ENCODE peak calls at places on chromosomes 6 and 20, in six cellular contexts. One of them, this sample, is unnamed.

GRCh38 chr6:107458687-107459282 is 579 bp downstream of the PDSS2 start:
- DNase-seq in CD4-positive, alpha-beta T cell: peak
- DNase-seq in epithelial cell of esophagus: peak
- DNase-seq in AG10803: peak
- DNase-seq in left ventricle myocardium inferior: peak
- DNase-seq in WTC11: peak
- DNase-seq in this sample: no peak

GRCh38 chr6:46862381-46862780 is 59.4 kb downstream of the ADGRF5 start:
- DNase-seq in epithelial cell of esophagus: peak
- DNase-seq in WTC11: no peak
- DNase-seq in AG10803: no peak
- DNase-seq in left ventricle myocardium inferior: no peak
- DNase-seq in CD4-positive, alpha-beta T cell: no peak
- DNase-seq in this sample: no peak

GRCh38 chr6:3159805-3160781 is 2.7 kb upstream of the TUBB2A start:
- DNase-seq in WTC11: no peak
- DNase-seq in AG10803: no peak
- DNase-seq in CD4-positive, alpha-beta T cell: peak
- DNase-seq in epithelial cell of esophagus: peak
- DNase-seq in left ventricle myocardium inferior: no peak
- DNase-seq in this sample: no peak

GRCh38 chr20:8074931-8075330 is 55.4 kb upstream of the TMX4 start:
- DNase-seq in left ventricle myocardium inferior: no peak
- DNase-seq in AG10803: no peak
- DNase-seq in WTC11: no peak
- DNase-seq in epithelial cell of esophagus: no peak
- DNase-seq in CD4-positive, alpha-beta T cell: no peak
- DNase-seq in this sample: no peak

GRCh38 chr6:13523826-13524622 is 36.6 kb upstream of the GFOD1 start:
- DNase-seq in AG10803: no peak
- DNase-seq in CD4-positive, alpha-beta T cell: no peak
- DNase-seq in left ventricle myocardium inferior: no peak
- DNase-seq in WTC11: no peak
- DNase-seq in epithelial cell of esophagus: no peak
- DNase-seq in this sample: no peak

GRCh38 chr20:48599106-48599747 is 228.6 kb downstream of the PREX1 start:
- DNase-seq in WTC11: peak
- DNase-seq in epithelial cell of esophagus: no peak
- DNase-seq in left ventricle myocardium inferior: no peak
- DNase-seq in CD4-positive, alpha-beta T cell: no peak
- DNase-seq in AG10803: no peak
- DNase-seq in this sample: no peak

GRCh38 chr6:34730006-34730405 is 27.3 kb upstream of the SNRPC start:
- DNase-seq in CD4-positive, alpha-beta T cell: no peak
- DNase-seq in AG10803: no peak
- DNase-seq in WTC11: no peak
- DNase-seq in left ventricle myocardium inferior: no peak
- DNase-seq in epithelial cell of esophagus: no peak
- DNase-seq in this sample: no peak

GRCh38 chr6:170007468-170008240 is 256.2 kb downstream of the ERMARD start:
- DNase-seq in epithelial cell of esophagus: no peak
- DNase-seq in WTC11: peak
- DNase-seq in CD4-positive, alpha-beta T cell: no peak
- DNase-seq in AG10803: no peak
- DNase-seq in left ventricle myocardium inferior: no peak
- DNase-seq in this sample: no peak

GRCh38 chr6:144033816-144034540 is 25.9 kb upstream of the PLAGL1 start:
- DNase-seq in WTC11: no peak
- DNase-seq in AG10803: peak
- DNase-seq in left ventricle myocardium inferior: no peak
- DNase-seq in CD4-positive, alpha-beta T cell: no peak
- DNase-seq in epithelial cell of esophagus: peak
- DNase-seq in this sample: no peak

GRCh38 chr6:27472182-27472616 is 706 bp downstream of the ZNF184 start:
- DNase-seq in left ventricle myocardium inferior: peak
- DNase-seq in WTC11: peak
- DNase-seq in CD4-positive, alpha-beta T cell: no peak
- DNase-seq in AG10803: peak
- DNase-seq in epithelial cell of esophagus: peak
- DNase-seq in this sample: no peak

GRCh38 chr6:112189494-112189893 is 64.9 kb downstream of the LAMA4 start:
- DNase-seq in epithelial cell of esophagus: no peak
- DNase-seq in left ventricle myocardium inferior: no peak
- DNase-seq in AG10803: peak
- DNase-seq in CD4-positive, alpha-beta T cell: no peak
- DNase-seq in WTC11: no peak
- DNase-seq in this sample: no peak

GRCh38 chr6:27280064-27280539 is 32.0 kb downstream of the POM121L2 start:
- DNase-seq in epithelial cell of esophagus: peak
- DNase-seq in WTC11: peak
- DNase-seq in CD4-positive, alpha-beta T cell: no peak
- DNase-seq in AG10803: peak
- DNase-seq in left ventricle myocardium inferior: no peak
- DNase-seq in this sample: no peak

GRCh38 chr20:13824459-13824858 is 39.6 kb downstream of the NDUFAF5 start:
- DNase-seq in WTC11: no peak
- DNase-seq in left ventricle myocardium inferior: no peak
- DNase-seq in CD4-positive, alpha-beta T cell: no peak
- DNase-seq in AG10803: no peak
- DNase-seq in epithelial cell of esophagus: no peak
- DNase-seq in this sample: no peak

GRCh38 chr6:7998103-7998725 is 66.0 kb downstream of the BLOC1S5 start:
- DNase-seq in epithelial cell of esophagus: peak
- DNase-seq in left ventricle myocardium inferior: no peak
- DNase-seq in AG10803: peak
- DNase-seq in CD4-positive, alpha-beta T cell: no peak
- DNase-seq in WTC11: no peak
- DNase-seq in this sample: no peak

GRCh38 chr20:32484221-32485125 is 100.7 kb downstream of the NOL4L start:
- DNase-seq in epithelial cell of esophagus: no peak
- DNase-seq in CD4-positive, alpha-beta T cell: peak
- DNase-seq in WTC11: peak
- DNase-seq in left ventricle myocardium inferior: peak
- DNase-seq in AG10803: no peak
- DNase-seq in this sample: no peak

GRCh38 chr20:50359607-50360217 is 150.5 kb upstream of the PTPN1 start:
- DNase-seq in WTC11: no peak
- DNase-seq in AG10803: no peak
- DNase-seq in epithelial cell of esophagus: no peak
- DNase-seq in left ventricle myocardium inferior: no peak
- DNase-seq in CD4-positive, alpha-beta T cell: no peak
- DNase-seq in this sample: no peak
- TF ChIP-seq CTCF in WTC11: no peak
- TF ChIP-seq CTCF in AG10803: no peak
- TF ChIP-seq CTCF in epithelial cell of esophagus: no peak
- TF ChIP-seq CTCF in left ventricle myocardium inferior: no peak
- TF ChIP-seq CTCF in CD4-positive, alpha-beta T cell: no peak
- TF ChIP-seq CTCF in this sample: no peak

GRCh38 chr20:61565791-61566190 is 313.7 kb downstream of the CDH4 start:
- DNase-seq in WTC11: no peak
- DNase-seq in left ventricle myocardium inferior: no peak
- DNase-seq in epithelial cell of esophagus: no peak
- DNase-seq in AG10803: no peak
- DNase-seq in CD4-positive, alpha-beta T cell: no peak
- DNase-seq in this sample: no peak
- TF ChIP-seq CTCF in WTC11: no peak
- TF ChIP-seq CTCF in left ventricle myocardium inferior: no peak
- TF ChIP-seq CTCF in epithelial cell of esophagus: no peak
- TF ChIP-seq CTCF in AG10803: no peak
- TF ChIP-seq CTCF in CD4-positive, alpha-beta T cell: no peak
- TF ChIP-seq CTCF in this sample: no peak

GRCh38 chr6:157595768-157596167 is 214.8 kb downstream of the ZDHHC14 start:
- DNase-seq in AG10803: no peak
- DNase-seq in WTC11: no peak
- DNase-seq in CD4-positive, alpha-beta T cell: no peak
- DNase-seq in left ventricle myocardium inferior: no peak
- DNase-seq in epithelial cell of esophagus: no peak
- DNase-seq in this sample: no peak
- TF ChIP-seq CTCF in AG10803: no peak
- TF ChIP-seq CTCF in WTC11: no peak
- TF ChIP-seq CTCF in CD4-positive, alpha-beta T cell: no peak
- TF ChIP-seq CTCF in left ventricle myocardium inferior: no peak
- TF ChIP-seq CTCF in epithelial cell of esophagus: no peak
- TF ChIP-seq CTCF in this sample: no peak

GRCh38 chr6:44487002-44487401 is 99.5 kb downstream of the CDC5L start:
- DNase-seq in WTC11: no peak
- DNase-seq in epithelial cell of esophagus: no peak
- DNase-seq in CD4-positive, alpha-beta T cell: no peak
- DNase-seq in left ventricle myocardium inferior: no peak
- DNase-seq in AG10803: no peak
- DNase-seq in this sample: no peak
- TF ChIP-seq CTCF in WTC11: no peak
- TF ChIP-seq CTCF in epithelial cell of esophagus: no peak
- TF ChIP-seq CTCF in CD4-positive, alpha-beta T cell: no peak
- TF ChIP-seq CTCF in left ventricle myocardium inferior: no peak
- TF ChIP-seq CTCF in AG10803: no peak
- TF ChIP-seq CTCF in this sample: no peak

DNA sequence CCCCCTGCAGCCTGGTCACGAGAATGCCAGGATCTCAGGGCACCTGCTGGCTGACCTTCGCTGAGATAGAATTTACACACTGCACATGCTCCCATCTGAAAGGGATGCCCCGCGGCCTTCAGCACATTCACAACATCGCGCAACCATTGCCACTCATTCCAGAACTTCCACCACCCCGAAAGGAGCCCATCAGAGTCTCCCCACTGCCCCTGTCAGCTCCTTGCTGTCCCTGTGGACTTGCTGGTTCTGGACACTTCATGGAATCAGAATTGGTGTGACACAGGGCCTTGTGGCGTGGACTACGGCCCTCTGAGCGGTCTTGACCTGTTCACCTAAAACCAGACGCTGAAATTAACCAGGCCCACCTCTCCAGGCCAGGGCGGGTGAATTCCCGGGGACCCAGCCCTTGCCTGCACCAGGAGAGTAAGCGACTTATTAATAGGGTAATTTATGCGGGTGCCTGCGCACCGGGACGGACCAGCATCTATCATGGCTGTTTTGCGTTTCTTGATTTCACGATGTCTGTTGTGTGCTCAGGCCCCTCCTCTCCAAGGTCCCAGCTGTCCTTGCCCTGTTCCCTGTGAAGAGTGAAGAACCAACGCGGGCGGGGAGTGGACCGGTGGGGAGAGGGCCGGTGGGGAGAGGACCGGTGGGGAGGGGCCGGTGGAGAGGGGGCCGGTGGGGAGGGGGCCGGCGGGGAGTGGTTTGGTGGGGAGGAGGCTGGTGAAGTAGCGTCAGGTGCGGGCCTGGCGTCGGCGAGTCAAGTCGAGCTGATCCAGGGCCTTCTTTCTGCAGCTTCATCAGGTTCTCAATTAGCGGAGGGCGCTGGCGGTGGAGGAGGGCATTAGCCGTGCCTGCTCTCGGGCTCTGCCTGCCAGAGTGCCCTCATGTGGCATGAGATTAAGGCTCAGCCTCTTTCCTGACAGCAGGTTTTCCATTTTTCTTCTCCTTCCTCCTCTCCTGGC is 20.9 kb upstream of the BHLHE23 start:
- DNase-seq in CD4-positive, alpha-beta T cell: no peak
- DNase-seq in AG10803: no peak
- DNase-seq in WTC11: peak
- DNase-seq in left ventricle myocardium inferior: peak
- DNase-seq in epithelial cell of esophagus: no peak
- DNase-seq in this sample: no peak
- TF ChIP-seq CTCF in CD4-positive, alpha-beta T cell: no peak
- TF ChIP-seq CTCF in AG10803: no peak
- TF ChIP-seq CTCF in WTC11: no peak
- TF ChIP-seq CTCF in left ventricle myocardium inferior: no peak
- TF ChIP-seq CTCF in epithelial cell of esophagus: no peak
- TF ChIP-seq CTCF in this sample: peak

DNA sequence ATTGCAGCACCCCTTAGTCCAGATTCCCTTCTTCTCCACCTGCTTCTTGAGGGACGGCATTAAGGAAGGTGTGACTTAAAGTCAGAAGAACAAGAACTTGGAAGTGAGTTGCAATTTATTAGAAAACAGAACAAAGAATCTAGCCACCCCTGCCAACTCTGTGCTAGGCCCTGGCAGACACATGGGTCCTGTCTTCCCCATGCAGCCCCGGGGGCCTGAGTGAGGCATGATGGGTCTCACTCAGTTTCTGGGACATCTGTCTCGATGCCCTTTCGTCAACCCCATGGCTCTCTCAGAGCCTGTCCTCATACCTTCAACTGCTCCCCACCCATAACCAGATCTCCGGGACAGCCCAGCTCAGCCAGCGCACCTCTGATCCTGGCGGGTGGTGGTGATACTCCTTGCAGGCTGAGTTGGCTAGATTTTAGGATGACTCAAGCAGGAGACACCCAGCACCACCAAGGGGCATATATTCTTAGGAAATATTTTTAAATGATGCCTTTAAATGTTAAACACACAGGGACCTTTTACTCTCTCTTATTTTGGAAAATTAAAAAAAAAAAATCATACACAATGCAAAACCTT is 143.2 kb upstream of the RNF24 start:
- DNase-seq in WTC11: no peak
- DNase-seq in epithelial cell of esophagus: peak
- DNase-seq in AG10803: peak
- DNase-seq in left ventricle myocardium inferior: no peak
- DNase-seq in CD4-positive, alpha-beta T cell: no peak
- DNase-seq in this sample: no peak
- TF ChIP-seq CTCF in WTC11: no peak
- TF ChIP-seq CTCF in epithelial cell of esophagus: no peak
- TF ChIP-seq CTCF in AG10803: no peak
- TF ChIP-seq CTCF in left ventricle myocardium inferior: no peak
- TF ChIP-seq CTCF in CD4-positive, alpha-beta T cell: no peak
- TF ChIP-seq CTCF in this sample: no peak

GRCh38 chr20:50191566-50192363 is 1.1 kb downstream of the CEBPB start:
- DNase-seq in WTC11: peak
- DNase-seq in epithelial cell of esophagus: peak
- DNase-seq in CD4-positive, alpha-beta T cell: peak
- DNase-seq in AG10803: peak
- DNase-seq in left ventricle myocardium inferior: peak
- DNase-seq in this sample: no peak
- TF ChIP-seq CTCF in WTC11: no peak
- TF ChIP-seq CTCF in epithelial cell of esophagus: no peak
- TF ChIP-seq CTCF in CD4-positive, alpha-beta T cell: peak
- TF ChIP-seq CTCF in AG10803: no peak
- TF ChIP-seq CTCF in left ventricle myocardium inferior: peak
- TF ChIP-seq CTCF in this sample: no peak

GRCh38 chr20:41693136-41693979 is 75.2 kb upstream of the CHD6 start:
- DNase-seq in WTC11: peak
- DNase-seq in AG10803: peak
- DNase-seq in left ventricle myocardium inferior: peak
- DNase-seq in CD4-positive, alpha-beta T cell: peak
- DNase-seq in epithelial cell of esophagus: peak
- DNase-seq in this sample: no peak
- TF ChIP-seq CTCF in WTC11: no peak
- TF ChIP-seq CTCF in AG10803: peak
- TF ChIP-seq CTCF in left ventricle myocardium inferior: peak
- TF ChIP-seq CTCF in CD4-positive, alpha-beta T cell: peak
- TF ChIP-seq CTCF in epithelial cell of esophagus: peak
- TF ChIP-seq CTCF in this sample: peak

This sample was measured in D721Med.